ENCODE peak calls at places on chromosomes 11 and 22, in eight cellular contexts. O, J, H, C, W, G, X and S are unnamed samples.

GRCh38 chr11:104581246-104581980 is 316.8 kb downstream of the CASP12 start:
- DNase-seq in O (no peak), J (no peak), H (no peak), C (no peak), W (no peak), G (no peak), X (no peak), S (no peak)

GRCh38 chr22:29344137-29344536 is 28.6 kb upstream of the RASL10A start:
- DNase-seq in O (no peak), J (peak; percentile 98), H (peak; percentile 90), C (peak; percentile 31), W (no peak), G (no peak), X (no peak), S (no peak)

GRCh38 chr11:46625406-46625805 is 8.1 kb downstream of the ATG13 start:
- DNase-seq in O (no peak), J (no peak), H (no peak), C (no peak), W (no peak), G (no peak), X (no peak), S (no peak)

GRCh38 chr22:27108425-27109114 is 451.2 kb downstream of the MIAT start:
- DNase-seq in O (no peak), J (no peak), H (no peak), C (no peak), W (no peak), G (no peak), X (peak; percentile 79), S (no peak)

GRCh38 chr11:8384199-8384821 is 120.6 kb upstream of the LMO1 start:
- DNase-seq in O (peak; percentile 19), J (peak; percentile 69), H (no peak), C (no peak), W (no peak), G (no peak), X (no peak), S (no peak)

GRCh38 chr11:128568166-128568778 is 19.1 kb downstream of the ETS1 start:
- DNase-seq in O (no peak), J (no peak), H (no peak), C (no peak), W (no peak), G (no peak), X (no peak), S (no peak)

GRCh38 chr22:27113211-27114030 is 456.0 kb downstream of the MIAT start:
- DNase-seq in O (no peak), J (peak; percentile 96), H (peak; percentile 61), C (peak; percentile 65), W (no peak), G (no peak), X (peak; percentile 90), S (peak; percentile 27)

GRCh38 chr22:24423519-24424000 is 3.8 kb upstream of the ADORA2A start:
- DNase-seq in O (peak; percentile 79), J (peak; percentile 49), H (peak; percentile 29), C (peak; percentile 57), W (peak; percentile 40), G (peak; percentile 60), X (no peak), S (no peak)

GRCh38 chr11:83306385-83307080 is 20.4 kb upstream of the CCDC90B start:
- DNase-seq in O (no peak), J (no peak), H (no peak), C (no peak), W (no peak), G (no peak), X (no peak), S (no peak)

GRCh38 chr11:72238492-72239295 is 5.3 kb downstream of the PHOX2A start:
- DNase-seq in O (no peak), J (no peak), H (no peak), C (no peak), W (no peak), G (no peak), X (no peak), S (no peak)

GRCh38 chr22:35684270-35684700 is 33.4 kb upstream of the APOL5 start:
- DNase-seq in O (no peak), J (peak; percentile 38), H (no peak), C (no peak), W (no peak), G (no peak), X (no peak), S (no peak)

GRCh38 chr11:95661159-95661558 is 128.4 kb downstream of the FAM76B start:
- DNase-seq in O (no peak), J (no peak), H (no peak), C (no peak), W (no peak), G (no peak), X (no peak), S (no peak)

GRCh38 chr11:79174045-79175008 is 266.5 kb downstream of the TENM4 start:
- DNase-seq in O (no peak), J (no peak), H (no peak), C (no peak), W (no peak), G (no peak), X (no peak), S (no peak)

GRCh38 chr11:65557280-65558001 is 718 bp downstream of the LTBP3 start:
- DNase-seq in O (no peak), J (no peak), H (no peak), C (no peak), W (no peak), G (no peak), X (no peak), S (no peak)

GRCh38 chr11:58629857-58630256 is 7.4 kb downstream of the CNTF start:
- DNase-seq in O (peak; percentile 18), J (peak; percentile 65), H (no peak), C (peak; percentile 31), W (no peak), G (no peak), X (no peak), S (no peak)

GRCh38 chr11:79670846-79671245 is 230.0 kb upstream of the TENM4 start:
- DNase-seq in O (no peak), J (no peak), H (no peak), C (no peak), W (no peak), G (no peak), X (no peak), S (no peak)

GRCh38 chr22:41998361-41999261 is at the start of gene WBP2NL:
- DNase-seq in O (no peak), J (peak; percentile 76), H (peak; percentile 81), C (peak; percentile 78), W (peak; percentile 84), G (peak; percentile 74), X (peak; percentile 61), S (no peak)

GRCh38 chr11:131534611-131535010 is 164.2 kb downstream of the NTM start:
- DNase-seq in O (no peak), J (no peak), H (no peak), C (no peak), W (no peak), G (no peak), X (no peak), S (no peak)

GRCh38 chr22:17570851-17571631 is 7.7 kb downstream of the SLC25A18 start:
- DNase-seq in O (no peak), J (peak; percentile 88), H (no peak), C (no peak), W (no peak), G (no peak), X (peak; percentile 78), S (no peak)

GRCh38 chr22:46056169-46057041 is 79.4 kb upstream of the WNT7B start:
- DNase-seq in O (no peak), J (peak; percentile 60), H (no peak), C (no peak), W (no peak), G (no peak), X (peak; percentile 35), S (no peak)

GRCh38 chr22:23395476-23396361 is 184.4 kb downstream of the IGLL1 start:
- DNase-seq in O (no peak), J (no peak), H (no peak), C (no peak), W (no peak), G (no peak), X (no peak), S (no peak)

GRCh38 chr22:31637938-31638618 is 23.9 kb downstream of the PISD start:
- DNase-seq in O (no peak), J (peak; percentile 51), H (no peak), C (no peak), W (no peak), G (no peak), X (peak; percentile 51), S (peak; percentile 59)

GRCh38 chr11:130070109-130070828 is 575 bp downstream of the APLP2 start:
- DNase-seq in O (peak; percentile 36), J (peak; percentile 57), H (no peak), C (peak; percentile 15), W (peak; percentile 22), G (peak; percentile 31), X (no peak), S (no peak)

GRCh38 chr11:27161071-27161470 is 120.5 kb downstream of the BBOX1 start:
- DNase-seq in O (no peak), J (peak; percentile 48), H (peak; percentile 7), C (no peak), W (no peak), G (no peak), X (no peak), S (no peak)